ENCODE peak calls at places on chromosome 6, in five cellular contexts. One of them, this sample, is unnamed.

GRCh38 chr6:100229512-100229911 is 235.2 kb downstream of the SIM1 start:
- DNase-seq in OCI-LY7: no peak
- DNase-seq in T follicular helper cell: no peak
- DNase-seq in hepatocyte: no peak
- DNase-seq in HCT116: no peak
- DNase-seq in this sample: no peak

GRCh38 chr6:37029249-37029959 is 23.9 kb downstream of the FGD2 start:
- DNase-seq in OCI-LY7: peak; percentile 60
- DNase-seq in T follicular helper cell: no peak
- DNase-seq in HCT116: peak; percentile 79
- DNase-seq in hepatocyte: peak; percentile 87
- DNase-seq in this sample: peak; percentile 91

GRCh38 chr6:131787955-131788712 is 19.7 kb upstream of the ENPP1 start:
- DNase-seq in hepatocyte: peak; percentile 37
- DNase-seq in OCI-LY7: no peak
- DNase-seq in HCT116: no peak
- DNase-seq in T follicular helper cell: no peak
- DNase-seq in this sample: no peak

GRCh38 chr6:127342296-127342945 is 988 bp downstream of the ECHDC1 start:
- DNase-seq in OCI-LY7: peak; percentile 9
- DNase-seq in hepatocyte: peak; percentile 46
- DNase-seq in T follicular helper cell: no peak
- DNase-seq in HCT116: no peak
- DNase-seq in this sample: peak; percentile 49

GRCh38 chr6:46465294-46466165 is 25.7 kb downstream of the RCAN2 start:
- DNase-seq in OCI-LY7: no peak
- DNase-seq in T follicular helper cell: no peak
- DNase-seq in hepatocyte: no peak
- DNase-seq in HCT116: no peak
- DNase-seq in this sample: no peak

GRCh38 chr6:45704056-45704790 is 311.4 kb downstream of the CLIC5 start:
- DNase-seq in T follicular helper cell: no peak
- DNase-seq in HCT116: no peak
- DNase-seq in OCI-LY7: no peak
- DNase-seq in hepatocyte: no peak
- DNase-seq in this sample: no peak

GRCh38 chr6:93654548-93654947 is 235.2 kb upstream of the EPHA7 start:
- DNase-seq in hepatocyte: no peak
- DNase-seq in OCI-LY7: no peak
- DNase-seq in HCT116: no peak
- DNase-seq in T follicular helper cell: no peak
- DNase-seq in this sample: no peak

GRCh38 chr6:106490453-106490852 is 129.9 kb downstream of the CRYBG1 start:
- DNase-seq in OCI-LY7: no peak
- DNase-seq in HCT116: no peak
- DNase-seq in T follicular helper cell: no peak
- DNase-seq in hepatocyte: no peak
- DNase-seq in this sample: no peak

GRCh38 chr6:85610182-85610895 is 16.7 kb upstream of the SNX14 start:
- DNase-seq in OCI-LY7: no peak
- DNase-seq in T follicular helper cell: no peak
- DNase-seq in hepatocyte: no peak
- DNase-seq in HCT116: no peak
- DNase-seq in this sample: no peak

GRCh38 chr6:20313086-20313485 is 88.6 kb upstream of the E2F3 start:
- DNase-seq in HCT116: no peak
- DNase-seq in hepatocyte: no peak
- DNase-seq in T follicular helper cell: no peak
- DNase-seq in OCI-LY7: no peak
- DNase-seq in this sample: no peak

GRCh38 chr6:37481793-37482192 is 17.9 kb downstream of the CCDC167 start:
- DNase-seq in OCI-LY7: no peak
- DNase-seq in hepatocyte: no peak
- DNase-seq in HCT116: no peak
- DNase-seq in T follicular helper cell: no peak
- DNase-seq in this sample: no peak

GRCh38 chr6:170270984-170271593 is 19.8 kb downstream of the DLL1 start:
- DNase-seq in OCI-LY7: no peak
- DNase-seq in HCT116: no peak
- DNase-seq in hepatocyte: no peak
- DNase-seq in T follicular helper cell: no peak
- DNase-seq in this sample: no peak

GRCh38 chr6:139016337-139017213 is 12.0 kb upstream of the ABRACL start:
- DNase-seq in T follicular helper cell: no peak
- DNase-seq in HCT116: no peak
- DNase-seq in hepatocyte: no peak
- DNase-seq in OCI-LY7: peak; percentile 88
- DNase-seq in this sample: no peak

GRCh38 chr6:134577998-134578397 is 260.1 kb upstream of the SGK1 start:
- DNase-seq in hepatocyte: no peak
- DNase-seq in OCI-LY7: no peak
- DNase-seq in T follicular helper cell: no peak
- DNase-seq in HCT116: peak; percentile 1
- DNase-seq in this sample: no peak

GRCh38 chr6:157461000-157461915 is 80.3 kb downstream of the ZDHHC14 start:
- DNase-seq in HCT116: no peak
- DNase-seq in hepatocyte: peak; percentile 42
- DNase-seq in T follicular helper cell: no peak
- DNase-seq in OCI-LY7: no peak
- DNase-seq in this sample: peak; percentile 45

GRCh38 chr6:107033136-107033535 is 5.1 kb downstream of the MTRES1 start:
- DNase-seq in hepatocyte: no peak
- DNase-seq in HCT116: no peak
- DNase-seq in T follicular helper cell: no peak
- DNase-seq in OCI-LY7: no peak
- DNase-seq in this sample: no peak

GRCh38 chr6:149032599-149033405 is 284.7 kb upstream of the TAB2 start:
- DNase-seq in hepatocyte: no peak
- DNase-seq in OCI-LY7: no peak
- DNase-seq in HCT116: no peak
- DNase-seq in T follicular helper cell: no peak
- DNase-seq in this sample: peak; percentile 25

GRCh38 chr6:138278326-138278725 is 60.0 kb upstream of the PBOV1 start:
- DNase-seq in OCI-LY7: no peak
- DNase-seq in hepatocyte: peak; percentile 50
- DNase-seq in T follicular helper cell: no peak
- DNase-seq in HCT116: no peak
- DNase-seq in this sample: no peak

GRCh38 chr6:16563628-16564240 is 197.5 kb downstream of the ATXN1 start:
- DNase-seq in T follicular helper cell: no peak
- DNase-seq in HCT116: no peak
- DNase-seq in hepatocyte: no peak
- DNase-seq in OCI-LY7: no peak
- DNase-seq in this sample: no peak

GRCh38 chr6:18431581-18431980 is 44.4 kb downstream of the RNF144B start:
- DNase-seq in hepatocyte: no peak
- DNase-seq in T follicular helper cell: no peak
- DNase-seq in OCI-LY7: no peak
- DNase-seq in HCT116: no peak
- DNase-seq in this sample: no peak

GRCh38 chr6:38722037-38722436 is 6.9 kb downstream of the DNAH8 start:
- DNase-seq in hepatocyte: no peak
- DNase-seq in OCI-LY7: no peak
- DNase-seq in T follicular helper cell: no peak
- DNase-seq in HCT116: no peak
- DNase-seq in this sample: no peak

GRCh38 chr6:26003102-26003694 is 40.6 kb downstream of the TRIM38 start:
- DNase-seq in OCI-LY7: peak; percentile 52
- DNase-seq in hepatocyte: peak; percentile 73
- DNase-seq in HCT116: no peak
- DNase-seq in T follicular helper cell: peak; percentile 29
- DNase-seq in this sample: peak; percentile 37

GRCh38 chr6:39464067-39464466 is 141.6 kb upstream of the KCNK16 start:
- DNase-seq in OCI-LY7: no peak
- DNase-seq in hepatocyte: no peak
- DNase-seq in HCT116: no peak
- DNase-seq in T follicular helper cell: no peak
- DNase-seq in this sample: no peak

GRCh38 chr6:158213925-158214674 is 46.0 kb downstream of the GTF2H5 start:
- DNase-seq in OCI-LY7: peak; percentile 78
- DNase-seq in T follicular helper cell: peak; percentile 17
- DNase-seq in HCT116: peak; percentile 75
- DNase-seq in hepatocyte: peak; percentile 89
- DNase-seq in this sample: peak; percentile 78

GRCh38 chr6:137323860-137324259 is 104.7 kb upstream of the IFNGR1 start:
- DNase-seq in HCT116: no peak
- DNase-seq in OCI-LY7: peak; percentile 29
- DNase-seq in hepatocyte: no peak
- DNase-seq in T follicular helper cell: no peak
- DNase-seq in this sample: no peak

GRCh38 chr6:71236926-71237425 is 51.6 kb upstream of the OGFRL1 start:
- DNase-seq in OCI-LY7: peak; percentile 24
- DNase-seq in T follicular helper cell: no peak
- DNase-seq in hepatocyte: no peak
- DNase-seq in HCT116: no peak
- DNase-seq in this sample: no peak

GRCh38 chr6:143842468-143842901 is 653 bp upstream of the LTV1 start:
- DNase-seq in T follicular helper cell: no peak
- DNase-seq in hepatocyte: no peak
- DNase-seq in OCI-LY7: no peak
- DNase-seq in HCT116: no peak
- DNase-seq in this sample: peak; percentile 46

GRCh38 chr6:130666796-130667195 is 160.4 kb upstream of the SMLR1 start:
- DNase-seq in HCT116: no peak
- DNase-seq in hepatocyte: no peak
- DNase-seq in OCI-LY7: no peak
- DNase-seq in T follicular helper cell: no peak
- DNase-seq in this sample: no peak

GRCh38 chr6:134535831-134536230 is 217.9 kb upstream of the SGK1 start:
- DNase-seq in hepatocyte: no peak
- DNase-seq in HCT116: no peak
- DNase-seq in T follicular helper cell: no peak
- DNase-seq in OCI-LY7: no peak
- DNase-seq in this sample: no peak

GRCh38 chr6:41602864-41603608 is 35.2 kb upstream of the MDFI start:
- DNase-seq in OCI-LY7: peak; percentile 89
- DNase-seq in hepatocyte: peak; percentile 90
- DNase-seq in T follicular helper cell: peak; percentile 58
- DNase-seq in HCT116: peak; percentile 81
- DNase-seq in this sample: peak; percentile 43

GRCh38 chr6:31718294-31718693 is 3.1 kb downstream of the LY6G6D start:
- DNase-seq in T follicular helper cell: no peak
- DNase-seq in hepatocyte: no peak
- DNase-seq in OCI-LY7: no peak
- DNase-seq in HCT116: peak; percentile 71
- DNase-seq in this sample: peak; percentile 81

GRCh38 chr6:19869464-19869863 is 32.3 kb downstream of the ID4 start:
- DNase-seq in hepatocyte: no peak
- DNase-seq in HCT116: no peak
- DNase-seq in OCI-LY7: peak; percentile 66
- DNase-seq in T follicular helper cell: no peak
- DNase-seq in this sample: no peak

GRCh38 chr6:112802154-112802553 is 455.0 kb downstream of the RFPL4B start:
- DNase-seq in HCT116: no peak
- DNase-seq in OCI-LY7: no peak
- DNase-seq in T follicular helper cell: no peak
- DNase-seq in hepatocyte: peak; percentile 25
- DNase-seq in this sample: no peak

GRCh38 chr6:90068264-90068663 is 174.0 kb downstream of the GJA10 start:
- DNase-seq in hepatocyte: peak; percentile 53
- DNase-seq in T follicular helper cell: no peak
- DNase-seq in HCT116: peak; percentile 53
- DNase-seq in OCI-LY7: no peak
- DNase-seq in this sample: no peak

GRCh38 chr6:157525292-157525889 is 144.4 kb downstream of the ZDHHC14 start:
- DNase-seq in OCI-LY7: no peak
- DNase-seq in HCT116: no peak
- DNase-seq in T follicular helper cell: no peak
- DNase-seq in hepatocyte: no peak
- DNase-seq in this sample: no peak

GRCh38 chr6:39203804-39204495 is 25.3 kb downstream of the KCNK5 start:
- DNase-seq in T follicular helper cell: no peak
- DNase-seq in hepatocyte: peak; percentile 71
- DNase-seq in HCT116: peak; percentile 27
- DNase-seq in OCI-LY7: no peak
- DNase-seq in this sample: no peak

GRCh38 chr6:113598786-113599185 is 258.4 kb upstream of the MARCKS start:
- DNase-seq in HCT116: no peak
- DNase-seq in T follicular helper cell: no peak
- DNase-seq in OCI-LY7: no peak
- DNase-seq in hepatocyte: no peak
- DNase-seq in this sample: no peak